ENCODE peak calls at places on chromosome 3, in seven cellular contexts. O is NCI-H146; V is Kasumi-1; S is NCI-H748 treated with DMSO at 0.1 percent for 48 hours; T is non-pigmented ciliary epithelial cell; M is brain microvascular endothelial cell; F is activated CD4-positive, alpha-beta T cell treated with anti-CD3 and anti-CD28 coated beads, Interleukin-2, amount 10 ng/mL, durations not matched to agents 7 days and 5 days. G is an unnamed sample.

GRCh38 chr3:47713655-47714054 is 68.0 kb downstream of the SMARCC1 start:
- DNase-seq in O (no peak), V (no peak), S (no peak), T (no peak), M (no peak), F (no peak), G (no peak)

GRCh38 chr3:126127452-126127851 is 43.5 kb upstream of the SLC41A3 start:
- DNase-seq in O (no peak), V (no peak), S (no peak), T (no peak), M (no peak), F (no peak), G (no peak)

GRCh38 chr3:150490212-150490611 is 56.1 kb downstream of the SERP1 start:
- DNase-seq in O (no peak), V (no peak), S (no peak), T (no peak), M (no peak), F (no peak), G (no peak)

GRCh38 chr3:113271189-113271588 is 59.8 kb downstream of the BOC start:
- DNase-seq in O (peak), V (no peak), S (peak), T (no peak), M (no peak), F (no peak), G (no peak)

GRCh38 chr3:126577256-126577655 is 18.5 kb upstream of the C3orf22 start:
- DNase-seq in O (no peak), V (no peak), S (no peak), T (no peak), M (no peak), F (no peak), G (no peak)

GRCh38 chr3:123881771-123882170 is 2.4 kb downstream of the MYLK start:
- DNase-seq in O (peak), V (no peak), S (no peak), T (no peak), M (no peak), F (no peak), G (no peak)

GRCh38 chr3:124886168-124887051 is 755 bp downstream of the ITGB5 start:
- DNase-seq in O (peak), V (no peak), S (no peak), T (no peak), M (peak), F (peak), G (no peak)

GRCh38 chr3:147392083-147392916 is 14.0 kb downstream of the ZIC4 start:
- DNase-seq in O (no peak), V (no peak), S (peak), T (no peak), M (peak), F (no peak), G (no peak)

GRCh38 chr3:141828487-141829284 is 47.8 kb upstream of the ATP1B3 start:
- DNase-seq in O (peak), V (no peak), S (no peak), T (no peak), M (no peak), F (no peak), G (no peak)

GRCh38 chr3:186283651-186284445 is 78.2 kb downstream of the DGKG start:
- DNase-seq in O (no peak), V (no peak), S (no peak), T (no peak), M (peak), F (no peak), G (no peak)

GRCh38 chr3:110384601-110385000 is 687.0 kb upstream of the NECTIN3 start:
- DNase-seq in O (no peak), V (no peak), S (no peak), T (peak), M (peak), F (no peak), G (no peak)

GRCh38 chr3:44682182-44682896 is 30.1 kb upstream of the ZNF502 start:
- DNase-seq in O (no peak), V (no peak), S (no peak), T (peak), M (peak), F (no peak), G (no peak)

GRCh38 chr3:64084640-64085039 is 61.3 kb upstream of the PSMD6 start:
- DNase-seq in O (no peak), V (no peak), S (no peak), T (peak), M (peak), F (no peak), G (no peak)

GRCh38 chr3:149087208-149087607 is 875 bp upstream of the HLTF start:
- DNase-seq in O (no peak), V (no peak), S (no peak), T (no peak), M (no peak), F (no peak), G (no peak)

GRCh38 chr3:78003090-78003489 is 963.2 kb downstream of the ROBO2 start:
- DNase-seq in O (no peak), V (no peak), S (no peak), T (no peak), M (peak), F (no peak), G (no peak)

GRCh38 chr3:197363553-197364409 is 65.4 kb upstream of the DLG1 start:
- DNase-seq in O (no peak), V (no peak), S (no peak), T (no peak), M (no peak), F (no peak), G (no peak)

GRCh38 chr3:14602804-14603644 is 48.5 kb upstream of the CCDC174 start:
- DNase-seq in O (peak), V (no peak), S (no peak), T (no peak), M (no peak), F (no peak), G (no peak)

GRCh38 chr3:143150979-143151726 is 31.6 kb downstream of the CHST2 start:
- DNase-seq in O (no peak), V (no peak), S (no peak), T (no peak), M (no peak), F (no peak), G (no peak)

GRCh38 chr3:134052370-134052769 is 22.6 kb upstream of the SLCO2A1 start:
- DNase-seq in O (no peak), V (no peak), S (no peak), T (no peak), M (no peak), F (no peak), G (no peak)

GRCh38 chr3:10758304-10759037 is 57.6 kb upstream of the SLC6A11 start:
- DNase-seq in O (peak), V (peak), S (peak), T (peak), M (peak), F (peak), G (peak)